ENCODE peak calls at places on chromosomes 13 and 19, in four cellular contexts. A, H, T and E are unnamed samples.

GRCh38 chr19:47707135-47707925 is 5.9 kb upstream of the EHD2 start:
- DNase-seq in T (peak; percentile 73), H (peak; percentile 76), A (peak; percentile 63), E (peak; percentile 85)

GRCh38 chr13:79549355-79550106 is 68.6 kb downstream of the NDFIP2 start:
- DNase-seq in H (peak; percentile 29), A (no peak), T (no peak), E (no peak)

GRCh38 chr19:4722671-4723464 is 774 bp downstream of the DPP9 start:
- DNase-seq in A (peak; percentile 55), T (peak; percentile 75), H (peak; percentile 78), E (no peak)

GRCh38 chr13:19305434-19305833 is 123.8 kb upstream of the TUBA3C start:
- DNase-seq in T (peak; percentile 34), A (no peak), H (no peak), E (no peak)

GRCh38 chr19:52248256-52248655 is 21.1 kb upstream of the ZNF766 start:
- DNase-seq in A (peak; percentile 40), T (peak; percentile 73), H (peak; percentile 47), E (no peak)

GRCh38 chr13:32824671-32825070 is 191.6 kb upstream of the KL start:
- DNase-seq in H (peak; percentile 86), T (no peak), A (no peak), E (no peak)

GRCh38 chr19:21749090-21749489 is 18.3 kb downstream of the ZNF100 start:
- DNase-seq in H (no peak), T (no peak), A (no peak), E (no peak)

GRCh38 chr19:13096968-13097330 is 5.7 kb downstream of the LYL1 start:
- DNase-seq in T (no peak), H (no peak), A (no peak), E (no peak)

GRCh38 chr19:275958-276646 is 15.1 kb downstream of the PLPP2 start:
- DNase-seq in H (no peak), T (no peak), A (no peak), E (no peak)

GRCh38 chr19:38190793-38191192 is 33.2 kb downstream of the DPF1 start:
- DNase-seq in T (no peak), A (no peak), H (no peak), E (no peak)

GRCh38 chr13:72970956-72971355 is 87.8 kb upstream of the KLF5 start:
- DNase-seq in H (peak; percentile 4), A (no peak), T (no peak), E (no peak)

GRCh38 chr13:106610511-106610910 is 42.6 kb upstream of the ARGLU1 start:
- DNase-seq in T (no peak), A (no peak), H (peak; percentile 26), E (no peak)

GRCh38 chr13:20943519-20944012 is 41.0 kb upstream of the XPO4 start:
- DNase-seq in H (peak; percentile 98), A (peak; percentile 85), T (peak; percentile 92), E (peak; percentile 92)

GRCh38 chr13:98834254-98834960 is 81.9 kb upstream of the SLC15A1 start:
- DNase-seq in T (no peak), A (no peak), H (no peak), E (no peak)

GRCh38 chr19:9793051-9793591 is 24.6 kb upstream of the ZNF846 start:
- DNase-seq in A (peak; percentile 62), H (peak; percentile 44), T (peak; percentile 82), E (peak; percentile 86)

GRCh38 chr19:33460221-33460908 is 61.2 kb downstream of the PEPD start:
- DNase-seq in H (no peak), A (no peak), T (no peak), E (peak; percentile 63)

GRCh38 chr19:42441047-42441440 is 1.7 kb downstream of the CXCL17 start:
- DNase-seq in T (no peak), A (no peak), H (no peak), E (no peak)

GRCh38 chr19:1133471-1133929 is 29.7 kb downstream of the GPX4 start:
- DNase-seq in H (no peak), T (no peak), A (no peak), E (no peak)

GRCh38 chr13:37026778-37027177 is 26.2 kb downstream of the EXOSC8 start:
- DNase-seq in T (no peak), H (no peak), A (no peak), E (no peak)
- H3K36me3 ChIP-seq in T (no peaks in the 10 kb centered on the region), H (peaks cover 10% of the 10 kb centered on the region), A (peaks cover 100% of the 10 kb centered on the region), E (peaks cover 100% of the 10 kb centered on the region)

GRCh38 chr13:74166286-74166685 is 32.1 kb upstream of the KLF12 start:
- DNase-seq in A (no peak), T (no peak), H (no peak), E (no peak)

GRCh38 chr13:74158606-74159352 is 24.6 kb upstream of the KLF12 start:
- DNase-seq in H (no peak), T (no peak), A (no peak), E (no peak)

GRCh38 chr13:74158028-74158427 is 23.8 kb upstream of the KLF12 start:
- DNase-seq in A (no peak), T (no peak), H (peak; percentile 39), E (no peak)

GRCh38 chr13:74162782-74163181 is 28.6 kb upstream of the KLF12 start:
- DNase-seq in H (no peak), T (no peak), A (no peak), E (no peak)

DNA sequence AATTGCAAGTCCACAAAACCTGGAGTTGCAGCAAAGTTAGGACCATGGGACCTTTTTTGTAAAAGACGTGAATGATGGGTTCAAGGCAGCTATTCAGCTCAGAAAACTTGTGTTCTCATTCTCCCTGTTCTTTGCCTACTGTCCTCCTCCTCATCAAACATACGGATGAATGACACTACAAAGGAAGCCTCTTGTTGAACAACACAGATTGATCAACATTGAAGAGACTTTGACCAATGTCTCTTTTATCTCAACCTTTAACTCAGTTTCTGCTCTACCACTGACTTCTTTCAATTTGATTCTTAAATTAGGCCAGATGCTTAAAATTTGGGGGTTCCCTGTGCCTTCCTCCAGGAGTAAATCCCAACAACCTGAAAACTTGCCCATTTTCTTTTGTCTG is 27.9 kb upstream of the KLF12 start:
- DNase-seq in T (no peak), A (no peak), H (no peak), E (no peak)
- H3K4me3 ChIP-seq in T (no peak overlapping the region), A (no peak overlapping the region), H (no peak overlapping the region), E (no peak overlapping the region)

DNA sequence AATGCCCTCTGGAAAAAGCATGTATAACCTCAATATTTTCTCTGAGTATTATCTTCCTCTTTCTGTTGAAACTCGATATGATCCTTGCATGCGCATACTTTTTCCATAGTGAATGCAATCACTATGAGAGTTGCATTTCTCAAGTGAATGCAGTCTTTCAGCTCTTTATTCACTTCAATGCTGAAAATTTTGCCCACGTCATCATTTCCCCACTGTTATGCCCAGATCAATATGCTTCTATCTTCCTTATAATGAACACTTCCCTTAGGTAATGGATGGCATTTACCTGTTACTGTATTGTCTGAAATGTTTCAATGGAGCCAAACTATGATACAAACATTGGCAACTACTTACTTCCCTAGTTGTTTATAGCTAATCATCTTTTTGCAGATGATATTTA is 866.6 kb upstream of the SLITRK6 start:
- DNase-seq in A (no peak), H (no peak), T (no peak), E (no peak)
- H3K27ac ChIP-seq in A (no peak overlapping the region), H (no peak overlapping the region), T (no peak overlapping the region), E (no peak overlapping the region)

GRCh38 chr13:49560270-49561063 is 24.9 kb downstream of the RCBTB1 start:
- DNase-seq in H (peak; percentile 68), A (no peak), T (no peak), E (no peak)

GRCh38 chr13:49554387-49554786 is 31.0 kb downstream of the RCBTB1 start:
- DNase-seq in T (no peak), A (no peak), H (no peak), E (no peak)

GRCh38 chr13:49563513-49563912 is 21.8 kb downstream of the RCBTB1 start:
- DNase-seq in H (peak; percentile 46), A (no peak), T (no peak), E (no peak)

GRCh38 chr13:49561064-49561410 is 24.3 kb downstream of the RCBTB1 start:
- DNase-seq in A (peak; percentile 28), T (no peak), H (no peak), E (no peak)

DNA sequence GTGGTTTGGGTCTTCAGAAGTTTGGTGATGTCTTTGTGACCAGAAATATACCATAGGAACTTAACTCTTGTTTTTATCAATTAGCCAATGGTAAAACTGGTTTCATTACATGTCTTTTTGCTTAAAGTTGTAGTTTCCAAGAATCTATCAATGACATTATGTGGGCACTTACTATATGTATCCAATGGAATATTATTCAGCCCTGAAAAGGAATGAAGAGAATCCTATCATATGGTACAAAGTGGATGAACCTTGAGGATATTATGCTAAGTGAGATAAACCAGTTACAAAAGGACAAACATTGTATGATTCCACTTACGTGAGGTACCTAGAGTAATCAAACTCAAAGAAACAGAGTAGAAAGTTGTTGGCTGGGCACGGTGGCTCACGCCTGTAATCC is 26.4 kb downstream of the RCBTB1 start:
- DNase-seq in T (no peak), A (no peak), H (no peak), E (no peak)
- H3K36me3 ChIP-seq in T (no peaks in the 10 kb centered on the region), A (peaks cover 76% of the 10 kb centered on the region), H (peaks cover 5% of the 10 kb centered on the region), E (peaks cover 47% of the 10 kb centered on the region)

GRCh38 chr13:110121312-110122083 is 185.5 kb downstream of the COL4A1 start:
- DNase-seq in H (no peak), A (no peak), T (no peak), E (no peak)

GRCh38 chr13:110125157-110125556 is 181.8 kb downstream of the COL4A1 start:
- DNase-seq in H (no peak), T (no peak), A (no peak), E (no peak)

GRCh38 chr13:110124201-110124600 is 182.8 kb downstream of the COL4A1 start:
- DNase-seq in A (no peak), T (no peak), H (no peak), E (no peak)

GRCh38 chr13:110125613-110126272 is 181.2 kb downstream of the COL4A1 start:
- DNase-seq in A (no peak), H (no peak), T (no peak), E (no peak)

DNA sequence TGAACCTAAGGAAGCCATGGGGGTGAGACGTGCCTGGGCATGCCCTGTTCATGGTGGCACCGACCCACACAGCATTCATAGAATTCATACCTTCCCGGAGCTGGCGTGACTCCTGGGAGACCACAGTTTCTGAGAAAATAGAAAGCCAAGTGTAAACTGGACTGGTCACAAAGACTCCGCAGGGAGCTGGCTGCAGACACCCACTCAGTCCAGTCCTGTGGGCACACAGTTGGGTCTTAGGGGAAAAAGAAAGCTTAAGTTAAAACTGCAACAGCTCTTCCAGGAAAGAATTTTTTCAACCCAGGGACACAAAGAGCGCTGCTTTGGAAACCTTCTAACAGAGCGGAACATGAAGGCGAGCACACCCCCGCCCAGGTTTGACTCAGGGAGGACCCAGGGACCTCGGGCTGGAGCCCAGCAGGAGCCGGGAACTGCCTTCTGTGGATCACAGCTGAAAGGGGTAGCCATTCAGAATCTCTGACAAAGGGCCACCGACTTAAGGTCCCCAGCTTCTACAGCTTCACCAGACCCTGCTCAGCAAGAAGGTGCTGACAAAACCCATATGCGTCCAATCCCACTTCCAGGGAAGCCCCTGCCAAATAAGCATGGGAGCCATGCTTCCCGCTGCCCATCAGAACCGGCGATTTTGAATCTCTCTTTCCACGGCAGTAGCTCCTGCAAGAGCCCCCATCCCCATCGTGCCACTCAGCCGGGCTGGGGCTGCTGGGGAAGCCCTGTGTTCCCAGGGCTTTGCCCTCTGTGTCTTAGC is 183.7 kb downstream of the COL4A1 start:
- DNase-seq in A (no peak), T (no peak), H (no peak), E (no peak)
- H3K4me3 ChIP-seq in A (no peak overlapping the region), T (no peak overlapping the region), H (no peak overlapping the region), E (no peak overlapping the region)

GRCh38 chr19:51089786-51090185 is 7.1 kb upstream of the KLK14 start:
- DNase-seq in A (no peak), H (no peak), T (no peak), E (peak; percentile 84)
- H3K27ac ChIP-seq in A (no peak overlapping the region), H (no peak overlapping the region), T (no peak overlapping the region), E (no peak overlapping the region)